ENCODE peak calls at places on chromosomes 12 and 14, in ten cellular contexts. One of them, this sample, is unnamed.

GRCh38 chr12:129704232-129704830 is 199.5 kb downstream of the TMEM132D start:
- DNase-seq in naive B cell: no peak
- DNase-seq in effector CD4-positive, alpha-beta T cell: no peak
- DNase-seq in keratinocyte: no peak
- DNase-seq in cardiac fibroblast: no peak
- DNase-seq in stimulated activated CD4-positive, alpha-beta T cell treated with anti-CD3 and anti-CD28 coated beads, Interleukin-15, amount 100 ng/mL, for 24 hours: no peak
- DNase-seq in hepatic stellate cell: no peak
- DNase-seq in NCI-H2029: peak
- DNase-seq in astrocyte of the cerebellum: no peak
- DNase-seq in retina: no peak
- DNase-seq in this sample: peak

GRCh38 chr12:58034712-58035111 is 93.3 kb downstream of the ATP23 start:
- DNase-seq in retina: no peak
- DNase-seq in stimulated activated CD4-positive, alpha-beta T cell treated with anti-CD3 and anti-CD28 coated beads, Interleukin-15, amount 100 ng/mL, for 24 hours: no peak
- DNase-seq in astrocyte of the cerebellum: no peak
- DNase-seq in keratinocyte: no peak
- DNase-seq in hepatic stellate cell: no peak
- DNase-seq in cardiac fibroblast: no peak
- DNase-seq in NCI-H2029: no peak
- DNase-seq in naive B cell: no peak
- DNase-seq in effector CD4-positive, alpha-beta T cell: no peak
- DNase-seq in this sample: no peak

GRCh38 chr12:89087149-89087834 is 265.0 kb downstream of the DUSP6 start:
- DNase-seq in keratinocyte: no peak
- DNase-seq in cardiac fibroblast: no peak
- DNase-seq in retina: no peak
- DNase-seq in astrocyte of the cerebellum: no peak
- DNase-seq in effector CD4-positive, alpha-beta T cell: no peak
- DNase-seq in stimulated activated CD4-positive, alpha-beta T cell treated with anti-CD3 and anti-CD28 coated beads, Interleukin-15, amount 100 ng/mL, for 24 hours: no peak
- DNase-seq in hepatic stellate cell: no peak
- DNase-seq in naive B cell: no peak
- DNase-seq in NCI-H2029: no peak
- DNase-seq in this sample: no peak

GRCh38 chr12:92337128-92337527 is 191.5 kb upstream of the BTG1 start:
- DNase-seq in retina: no peak
- DNase-seq in keratinocyte: no peak
- DNase-seq in NCI-H2029: peak
- DNase-seq in hepatic stellate cell: no peak
- DNase-seq in stimulated activated CD4-positive, alpha-beta T cell treated with anti-CD3 and anti-CD28 coated beads, Interleukin-15, amount 100 ng/mL, for 24 hours: no peak
- DNase-seq in astrocyte of the cerebellum: no peak
- DNase-seq in effector CD4-positive, alpha-beta T cell: no peak
- DNase-seq in cardiac fibroblast: no peak
- DNase-seq in naive B cell: no peak
- DNase-seq in this sample: peak

GRCh38 chr14:52025952-52026510 is 36.7 kb downstream of the RTRAF start:
- DNase-seq in naive B cell: no peak
- DNase-seq in effector CD4-positive, alpha-beta T cell: no peak
- DNase-seq in cardiac fibroblast: no peak
- DNase-seq in stimulated activated CD4-positive, alpha-beta T cell treated with anti-CD3 and anti-CD28 coated beads, Interleukin-15, amount 100 ng/mL, for 24 hours: no peak
- DNase-seq in astrocyte of the cerebellum: no peak
- DNase-seq in hepatic stellate cell: no peak
- DNase-seq in keratinocyte: no peak
- DNase-seq in retina: no peak
- DNase-seq in NCI-H2029: no peak
- DNase-seq in this sample: no peak

GRCh38 chr12:50387972-50388478 is 8.4 kb downstream of the FAM186A start:
- DNase-seq in effector CD4-positive, alpha-beta T cell: no peak
- DNase-seq in hepatic stellate cell: no peak
- DNase-seq in keratinocyte: no peak
- DNase-seq in astrocyte of the cerebellum: no peak
- DNase-seq in stimulated activated CD4-positive, alpha-beta T cell treated with anti-CD3 and anti-CD28 coated beads, Interleukin-15, amount 100 ng/mL, for 24 hours: no peak
- DNase-seq in retina: no peak
- DNase-seq in cardiac fibroblast: no peak
- DNase-seq in naive B cell: no peak
- DNase-seq in NCI-H2029: no peak
- DNase-seq in this sample: no peak

GRCh38 chr14:95895720-95896119 is 19.1 kb downstream of the TUNAR start:
- DNase-seq in naive B cell: no peak
- DNase-seq in retina: no peak
- DNase-seq in effector CD4-positive, alpha-beta T cell: no peak
- DNase-seq in stimulated activated CD4-positive, alpha-beta T cell treated with anti-CD3 and anti-CD28 coated beads, Interleukin-15, amount 100 ng/mL, for 24 hours: peak
- DNase-seq in astrocyte of the cerebellum: no peak
- DNase-seq in NCI-H2029: no peak
- DNase-seq in cardiac fibroblast: no peak
- DNase-seq in keratinocyte: no peak
- DNase-seq in hepatic stellate cell: peak
- DNase-seq in this sample: no peak

GRCh38 chr12:71472441-71472911 is 32.9 kb downstream of the LGR5 start:
- DNase-seq in stimulated activated CD4-positive, alpha-beta T cell treated with anti-CD3 and anti-CD28 coated beads, Interleukin-15, amount 100 ng/mL, for 24 hours: no peak
- DNase-seq in NCI-H2029: no peak
- DNase-seq in astrocyte of the cerebellum: no peak
- DNase-seq in cardiac fibroblast: peak
- DNase-seq in retina: no peak
- DNase-seq in naive B cell: no peak
- DNase-seq in keratinocyte: no peak
- DNase-seq in effector CD4-positive, alpha-beta T cell: no peak
- DNase-seq in hepatic stellate cell: no peak
- DNase-seq in this sample: no peak

GRCh38 chr12:123928274-123928865 is 44.3 kb downstream of the CCDC92 start:
- DNase-seq in keratinocyte: no peak
- DNase-seq in stimulated activated CD4-positive, alpha-beta T cell treated with anti-CD3 and anti-CD28 coated beads, Interleukin-15, amount 100 ng/mL, for 24 hours: no peak
- DNase-seq in astrocyte of the cerebellum: no peak
- DNase-seq in retina: no peak
- DNase-seq in effector CD4-positive, alpha-beta T cell: no peak
- DNase-seq in NCI-H2029: peak
- DNase-seq in hepatic stellate cell: no peak
- DNase-seq in cardiac fibroblast: no peak
- DNase-seq in naive B cell: no peak
- DNase-seq in this sample: no peak

GRCh38 chr12:117936722-117937484 is 31.9 kb downstream of the KSR2 start:
- DNase-seq in keratinocyte: no peak
- DNase-seq in hepatic stellate cell: no peak
- DNase-seq in stimulated activated CD4-positive, alpha-beta T cell treated with anti-CD3 and anti-CD28 coated beads, Interleukin-15, amount 100 ng/mL, for 24 hours: no peak
- DNase-seq in astrocyte of the cerebellum: no peak
- DNase-seq in NCI-H2029: no peak
- DNase-seq in naive B cell: no peak
- DNase-seq in effector CD4-positive, alpha-beta T cell: no peak
- DNase-seq in cardiac fibroblast: no peak
- DNase-seq in retina: no peak
- DNase-seq in this sample: no peak

GRCh38 chr12:47741340-47741703 is 16.0 kb upstream of the ENDOU start:
- DNase-seq in effector CD4-positive, alpha-beta T cell: peak
- DNase-seq in keratinocyte: no peak
- DNase-seq in NCI-H2029: peak
- DNase-seq in retina: no peak
- DNase-seq in naive B cell: peak
- DNase-seq in cardiac fibroblast: peak
- DNase-seq in stimulated activated CD4-positive, alpha-beta T cell treated with anti-CD3 and anti-CD28 coated beads, Interleukin-15, amount 100 ng/mL, for 24 hours: peak
- DNase-seq in astrocyte of the cerebellum: no peak
- DNase-seq in hepatic stellate cell: no peak
- DNase-seq in this sample: no peak

GRCh38 chr14:54252072-54252730 is 144.6 kb upstream of the CDKN3 start:
- DNase-seq in astrocyte of the cerebellum: peak
- DNase-seq in naive B cell: no peak
- DNase-seq in NCI-H2029: no peak
- DNase-seq in keratinocyte: peak
- DNase-seq in stimulated activated CD4-positive, alpha-beta T cell treated with anti-CD3 and anti-CD28 coated beads, Interleukin-15, amount 100 ng/mL, for 24 hours: no peak
- DNase-seq in cardiac fibroblast: peak
- DNase-seq in hepatic stellate cell: peak
- DNase-seq in effector CD4-positive, alpha-beta T cell: no peak
- DNase-seq in retina: no peak
- DNase-seq in this sample: peak

GRCh38 chr12:77965790-77966189 is 135.1 kb downstream of the NAV3 start:
- DNase-seq in astrocyte of the cerebellum: no peak
- DNase-seq in effector CD4-positive, alpha-beta T cell: no peak
- DNase-seq in NCI-H2029: no peak
- DNase-seq in naive B cell: no peak
- DNase-seq in retina: no peak
- DNase-seq in stimulated activated CD4-positive, alpha-beta T cell treated with anti-CD3 and anti-CD28 coated beads, Interleukin-15, amount 100 ng/mL, for 24 hours: no peak
- DNase-seq in cardiac fibroblast: no peak
- DNase-seq in keratinocyte: no peak
- DNase-seq in hepatic stellate cell: no peak
- DNase-seq in this sample: no peak

GRCh38 chr14:64707661-64708060 is 3.4 kb downstream of the PLEKHG3 start:
- DNase-seq in keratinocyte: peak
- DNase-seq in retina: no peak
- DNase-seq in NCI-H2029: no peak
- DNase-seq in cardiac fibroblast: peak
- DNase-seq in hepatic stellate cell: peak
- DNase-seq in effector CD4-positive, alpha-beta T cell: peak
- DNase-seq in stimulated activated CD4-positive, alpha-beta T cell treated with anti-CD3 and anti-CD28 coated beads, Interleukin-15, amount 100 ng/mL, for 24 hours: no peak
- DNase-seq in naive B cell: no peak
- DNase-seq in astrocyte of the cerebellum: peak
- DNase-seq in this sample: peak

GRCh38 chr14:78152246-78153068 is 17.7 kb upstream of the NRXN3 start:
- DNase-seq in hepatic stellate cell: no peak
- DNase-seq in keratinocyte: no peak
- DNase-seq in retina: peak
- DNase-seq in naive B cell: no peak
- DNase-seq in astrocyte of the cerebellum: no peak
- DNase-seq in stimulated activated CD4-positive, alpha-beta T cell treated with anti-CD3 and anti-CD28 coated beads, Interleukin-15, amount 100 ng/mL, for 24 hours: no peak
- DNase-seq in NCI-H2029: no peak
- DNase-seq in effector CD4-positive, alpha-beta T cell: no peak
- DNase-seq in cardiac fibroblast: no peak
- DNase-seq in this sample: no peak

GRCh38 chr12:71415336-71416231 is 24.0 kb upstream of the LGR5 start:
- DNase-seq in NCI-H2029: peak
- DNase-seq in hepatic stellate cell: peak
- DNase-seq in effector CD4-positive, alpha-beta T cell: no peak
- DNase-seq in retina: peak
- DNase-seq in naive B cell: peak
- DNase-seq in stimulated activated CD4-positive, alpha-beta T cell treated with anti-CD3 and anti-CD28 coated beads, Interleukin-15, amount 100 ng/mL, for 24 hours: peak
- DNase-seq in keratinocyte: no peak
- DNase-seq in astrocyte of the cerebellum: peak
- DNase-seq in cardiac fibroblast: peak
- DNase-seq in this sample: peak

GRCh38 chr12:49301759-49302158 is 6.8 kb downstream of the PRPH start:
- DNase-seq in keratinocyte: no peak
- DNase-seq in retina: no peak
- DNase-seq in hepatic stellate cell: no peak
- DNase-seq in naive B cell: no peak
- DNase-seq in astrocyte of the cerebellum: no peak
- DNase-seq in cardiac fibroblast: no peak
- DNase-seq in NCI-H2029: no peak
- DNase-seq in effector CD4-positive, alpha-beta T cell: no peak
- DNase-seq in stimulated activated CD4-positive, alpha-beta T cell treated with anti-CD3 and anti-CD28 coated beads, Interleukin-15, amount 100 ng/mL, for 24 hours: peak
- DNase-seq in this sample: no peak

GRCh38 chr14:80787876-80788275 is 153.7 kb downstream of the CEP128 start:
- DNase-seq in naive B cell: no peak
- DNase-seq in retina: no peak
- DNase-seq in stimulated activated CD4-positive, alpha-beta T cell treated with anti-CD3 and anti-CD28 coated beads, Interleukin-15, amount 100 ng/mL, for 24 hours: no peak
- DNase-seq in hepatic stellate cell: no peak
- DNase-seq in keratinocyte: no peak
- DNase-seq in astrocyte of the cerebellum: no peak
- DNase-seq in NCI-H2029: no peak
- DNase-seq in cardiac fibroblast: no peak
- DNase-seq in effector CD4-positive, alpha-beta T cell: no peak
- DNase-seq in this sample: no peak